ENCODE peak calls at places on chromosomes 3 and 15, in seven cellular contexts. One of them, this sample, is unnamed.

GRCh38 chr15:35151381-35151780 is 66.3 kb upstream of the NANOGP8 start:
- DNase-seq in EL: no peak
- DNase-seq in upper lobe of right lung: no peak
- DNase-seq in frontal cortex: no peak
- DNase-seq in foreskin fibroblast: no peak
- DNase-seq in cardiac muscle cell: no peak
- DNase-seq in activated CD4-positive, alpha-beta T cell treated with anti-CD3 and anti-CD28 coated beads, Interleukin-2, amount 10 ng/mL, durations not matched to agents 7 days and 5 days: no peak
- DNase-seq in this sample: no peak

GRCh38 chr3:112634786-112635541 is 6.0 kb downstream of the CCDC80 start:
- DNase-seq in EL: no peak
- DNase-seq in upper lobe of right lung: no peak
- DNase-seq in frontal cortex: no peak
- DNase-seq in foreskin fibroblast: no peak
- DNase-seq in cardiac muscle cell: no peak
- DNase-seq in activated CD4-positive, alpha-beta T cell treated with anti-CD3 and anti-CD28 coated beads, Interleukin-2, amount 10 ng/mL, durations not matched to agents 7 days and 5 days: no peak
- DNase-seq in this sample: no peak

GRCh38 chr3:81249540-81250029 is 511.9 kb downstream of the GBE1 start:
- DNase-seq in EL: peak
- DNase-seq in upper lobe of right lung: no peak
- DNase-seq in frontal cortex: no peak
- DNase-seq in foreskin fibroblast: no peak
- DNase-seq in cardiac muscle cell: no peak
- DNase-seq in activated CD4-positive, alpha-beta T cell treated with anti-CD3 and anti-CD28 coated beads, Interleukin-2, amount 10 ng/mL, durations not matched to agents 7 days and 5 days: no peak
- DNase-seq in this sample: peak

GRCh38 chr3:48186993-48187578 is 1.1 kb downstream of the CDC25A start:
- DNase-seq in EL: peak
- DNase-seq in upper lobe of right lung: no peak
- DNase-seq in frontal cortex: no peak
- DNase-seq in foreskin fibroblast: peak
- DNase-seq in cardiac muscle cell: peak
- DNase-seq in activated CD4-positive, alpha-beta T cell treated with anti-CD3 and anti-CD28 coated beads, Interleukin-2, amount 10 ng/mL, durations not matched to agents 7 days and 5 days: no peak
- DNase-seq in this sample: no peak

GRCh38 chr3:12737853-12738252 is 21.2 kb downstream of the TMEM40 start:
- DNase-seq in EL: no peak
- DNase-seq in upper lobe of right lung: no peak
- DNase-seq in frontal cortex: no peak
- DNase-seq in foreskin fibroblast: no peak
- DNase-seq in cardiac muscle cell: no peak
- DNase-seq in activated CD4-positive, alpha-beta T cell treated with anti-CD3 and anti-CD28 coated beads, Interleukin-2, amount 10 ng/mL, durations not matched to agents 7 days and 5 days: no peak
- DNase-seq in this sample: no peak

GRCh38 chr3:170337420-170337819 is 20.1 kb upstream of the SKIL start:
- DNase-seq in EL: no peak
- DNase-seq in upper lobe of right lung: no peak
- DNase-seq in frontal cortex: no peak
- DNase-seq in foreskin fibroblast: no peak
- DNase-seq in cardiac muscle cell: no peak
- DNase-seq in activated CD4-positive, alpha-beta T cell treated with anti-CD3 and anti-CD28 coated beads, Interleukin-2, amount 10 ng/mL, durations not matched to agents 7 days and 5 days: no peak
- DNase-seq in this sample: no peak

GRCh38 chr3:129890125-129890524 is 3.4 kb downstream of the TMCC1 start:
- DNase-seq in EL: no peak
- DNase-seq in upper lobe of right lung: no peak
- DNase-seq in frontal cortex: no peak
- DNase-seq in foreskin fibroblast: no peak
- DNase-seq in cardiac muscle cell: no peak
- DNase-seq in activated CD4-positive, alpha-beta T cell treated with anti-CD3 and anti-CD28 coated beads, Interleukin-2, amount 10 ng/mL, durations not matched to agents 7 days and 5 days: peak
- DNase-seq in this sample: no peak

GRCh38 chr3:117788086-117788485 is 1078.5 kb downstream of the TUSC7 start:
- DNase-seq in EL: peak
- DNase-seq in upper lobe of right lung: peak
- DNase-seq in frontal cortex: no peak
- DNase-seq in foreskin fibroblast: peak
- DNase-seq in cardiac muscle cell: no peak
- DNase-seq in activated CD4-positive, alpha-beta T cell treated with anti-CD3 and anti-CD28 coated beads, Interleukin-2, amount 10 ng/mL, durations not matched to agents 7 days and 5 days: no peak
- DNase-seq in this sample: no peak

GRCh38 chr3:119322021-119322522 is 27.9 kb downstream of the ARHGAP31 start:
- DNase-seq in EL: peak
- DNase-seq in upper lobe of right lung: no peak
- DNase-seq in frontal cortex: no peak
- DNase-seq in foreskin fibroblast: peak
- DNase-seq in cardiac muscle cell: no peak
- DNase-seq in activated CD4-positive, alpha-beta T cell treated with anti-CD3 and anti-CD28 coated beads, Interleukin-2, amount 10 ng/mL, durations not matched to agents 7 days and 5 days: no peak
- DNase-seq in this sample: no peak